ENCODE peak calls at places on chromosome 3, in six cellular contexts. A, F, T, R, Z and I are unnamed samples.

GRCh38 chr3:27914199-27914598 is 192.1 kb upstream of the EOMES start:
- DNase-seq in A (no peak), F (peak), T (no peak), R (no peak), Z (no peak), I (no peak)

GRCh38 chr3:17747184-17747889 is 4.9 kb upstream of the TBC1D5 start:
- DNase-seq in A (no peak), F (no peak), T (no peak), R (peak), Z (no peak), I (no peak)

GRCh38 chr3:109685084-109686079 is 348.0 kb upstream of the DPPA4 start:
- DNase-seq in A (peak), F (no peak), T (peak), R (no peak), Z (peak), I (peak)

GRCh38 chr3:138455801-138456716 is 21.6 kb downstream of the ESYT3 start:
- DNase-seq in A (no peak), F (no peak), T (no peak), R (no peak), Z (no peak), I (no peak)

GRCh38 chr3:196969660-196970546 is 1.3 kb upstream of the PIGZ start:
- DNase-seq in A (no peak), F (peak), T (peak), R (peak), Z (peak), I (no peak)

GRCh38 chr3:13548696-13549512 is at the start of gene FBLN2:
- DNase-seq in A (peak), F (peak), T (peak), R (peak), Z (peak), I (no peak)

GRCh38 chr3:16504692-16505091 is 8.8 kb downstream of the RFTN1 start:
- DNase-seq in A (no peak), F (no peak), T (no peak), R (no peak), Z (no peak), I (no peak)

GRCh38 chr3:8529197-8529637 is 27.6 kb downstream of the LMCD1 start:
- DNase-seq in A (no peak), F (no peak), T (no peak), R (no peak), Z (no peak), I (no peak)

GRCh38 chr3:112407214-112407887 is 74.4 kb downstream of the CD200 start:
- DNase-seq in A (no peak), F (no peak), T (no peak), R (no peak), Z (no peak), I (no peak)

GRCh38 chr3:14548321-14548729 is 8.2 kb upstream of the GRIP2 start:
- DNase-seq in A (peak), F (peak), T (peak), R (peak), Z (peak), I (peak)

GRCh38 chr3:182241777-182242556 is 530.2 kb downstream of the SOX2 start:
- DNase-seq in A (peak), F (no peak), T (peak), R (no peak), Z (no peak), I (peak)

GRCh38 chr3:145133281-145133680 is 1027.7 kb downstream of the PLOD2 start:
- DNase-seq in A (no peak), F (no peak), T (no peak), R (no peak), Z (no peak), I (no peak)

GRCh38 chr3:59690886-59691285 is 641.1 kb upstream of the CFAP20DC start:
- DNase-seq in A (no peak), F (no peak), T (no peak), R (no peak), Z (no peak), I (no peak)

GRCh38 chr3:112508261-112508660 is 9.0 kb upstream of the BTLA start:
- DNase-seq in A (no peak), F (no peak), T (no peak), R (no peak), Z (no peak), I (no peak)

GRCh38 chr3:127445581-127446368 is 144.8 kb downstream of the TPRA1 start:
- DNase-seq in A (peak), F (no peak), T (no peak), R (no peak), Z (peak), I (no peak)

GRCh38 chr3:144868506-144868905 is 896.9 kb downstream of the DIPK2A start:
- DNase-seq in A (no peak), F (no peak), T (no peak), R (no peak), Z (no peak), I (no peak)

GRCh38 chr3:77254967-77255831 is 215.3 kb downstream of the ROBO2 start:
- DNase-seq in A (no peak), F (peak), T (no peak), R (peak), Z (peak), I (peak)

GRCh38 chr3:45940781-45941365 is 2.4 kb upstream of the CXCR6 start:
- DNase-seq in A (no peak), F (no peak), T (no peak), R (no peak), Z (no peak), I (no peak)

GRCh38 chr3:186259612-186260383 is 102.2 kb downstream of the DGKG start:
- DNase-seq in A (peak), F (peak), T (peak), R (peak), Z (peak), I (peak)

GRCh38 chr3:196192036-196193001 is 18.9 kb downstream of the ZDHHC19 start:
- DNase-seq in A (no peak), F (no peak), T (no peak), R (no peak), Z (peak), I (no peak)

GRCh38 chr3:154431043-154431442 is 1.1 kb upstream of the GPR149 start:
- DNase-seq in A (no peak), F (no peak), T (no peak), R (no peak), Z (no peak), I (no peak)

DNA sequence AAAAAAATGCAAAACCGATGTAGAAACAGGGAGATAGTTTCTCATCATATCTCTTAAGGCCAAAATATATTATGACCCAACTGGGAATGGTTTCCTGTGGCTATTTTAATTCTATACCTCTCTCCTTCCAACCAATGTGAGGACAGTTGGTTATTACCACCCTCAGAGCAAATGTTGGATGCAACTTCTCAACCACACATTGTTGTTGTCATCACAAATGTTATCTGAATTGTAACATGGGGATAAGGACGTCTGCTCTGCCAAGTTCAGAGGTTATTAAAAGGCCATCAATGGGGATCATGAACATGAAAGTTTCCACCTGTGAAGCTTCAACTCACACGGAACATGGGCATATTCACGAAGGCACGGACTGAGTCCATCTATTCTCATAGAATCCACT is 46.9 kb downstream of the MB21D2 start:
- DNase-seq in A (no peak), F (no peak), T (no peak), R (no peak), Z (no peak), I (no peak)
- TF ChIP-seq EP300 in A (no peak), F (no peak), T (no peak), R (no peak), Z (no peak), I (no peak)

DNA sequence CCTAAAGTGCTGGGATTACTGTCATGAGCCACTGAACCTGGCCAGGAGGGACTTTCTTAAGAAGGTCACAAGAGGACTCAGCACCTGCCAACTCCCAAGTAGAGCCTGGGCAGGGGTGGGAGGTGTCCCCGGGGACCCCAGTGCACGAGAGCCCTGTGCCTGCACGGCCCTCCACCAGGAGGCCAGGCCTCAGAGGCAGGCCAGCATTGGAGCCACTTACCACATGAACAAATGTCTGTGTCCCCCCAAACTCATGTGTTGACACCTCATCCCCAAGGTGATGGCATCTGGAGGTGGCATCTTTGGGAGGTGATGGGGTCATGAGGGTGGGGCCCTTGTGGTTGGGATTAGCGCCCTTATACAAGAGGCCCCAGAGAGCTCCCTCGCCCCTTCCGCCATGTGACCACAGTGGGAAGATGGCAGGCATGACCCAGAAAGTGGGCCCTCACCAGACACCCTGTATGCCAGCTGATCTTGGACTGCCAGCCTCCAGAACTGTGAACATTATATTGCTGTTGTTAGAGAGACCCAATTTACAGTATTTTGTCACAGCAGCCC is 3.2 kb upstream of the RPUSD3 start:
- DNase-seq in A (no peak), F (no peak), T (no peak), R (no peak), Z (no peak), I (no peak)
- TF ChIP-seq CTCF in A (no peak), F (no peak), T (no peak), R (no peak), Z (no peak), I (no peak)

GRCh38 chr3:149306751-149307434 is 26.5 kb downstream of the TM4SF18 start:
- DNase-seq in A (no peak), F (no peak), T (no peak), R (no peak), Z (no peak), I (no peak)

GRCh38 chr3:149307435-149307783 is 26.0 kb downstream of the TM4SF18 start:
- DNase-seq in A (no peak), F (no peak), T (no peak), R (no peak), Z (no peak), I (no peak)

GRCh38 chr3:149310796-149311534 is 22.5 kb downstream of the TM4SF18 start:
- DNase-seq in A (no peak), F (no peak), T (no peak), R (no peak), Z (no peak), I (no peak)

GRCh38 chr3:149299938-149300791 is 33.3 kb downstream of the TM4SF18 start:
- DNase-seq in A (no peak), F (no peak), T (no peak), R (peak), Z (peak), I (no peak)

DNA sequence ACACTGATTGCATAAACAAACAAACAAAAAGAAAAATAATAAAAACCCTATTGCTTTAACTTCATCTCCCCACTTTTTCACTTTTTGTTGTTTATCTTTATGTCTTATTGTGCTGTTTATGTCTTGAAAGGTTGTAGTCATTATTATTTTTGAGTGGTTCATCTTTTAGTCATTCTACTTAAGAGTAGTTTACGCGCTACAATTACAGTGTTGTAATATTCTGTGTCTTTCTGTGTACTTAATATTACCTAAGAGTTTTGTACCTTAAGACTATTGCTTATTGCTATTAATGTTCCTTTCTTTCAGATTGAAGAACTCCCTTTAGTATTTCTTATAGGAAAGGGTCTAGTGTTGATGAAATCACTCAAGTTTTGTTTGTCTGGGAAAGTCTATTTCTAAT is 28.1 kb downstream of the TM4SF18 start:
- DNase-seq in A (no peak), F (no peak), T (no peak), R (no peak), Z (no peak), I (no peak)
- TF ChIP-seq EP300 in A (no peak), F (no peak), T (no peak), R (no peak), Z (no peak), I (no peak)

GRCh38 chr3:136949708-136950107 is 8.1 kb upstream of the IL20RB start:
- DNase-seq in A (no peak), F (no peak), T (no peak), R (no peak), Z (no peak), I (no peak)
- TF ChIP-seq CTCF in A (no peak), F (no peak), T (no peak), R (peak), Z (no peak), I (no peak)

DNA sequence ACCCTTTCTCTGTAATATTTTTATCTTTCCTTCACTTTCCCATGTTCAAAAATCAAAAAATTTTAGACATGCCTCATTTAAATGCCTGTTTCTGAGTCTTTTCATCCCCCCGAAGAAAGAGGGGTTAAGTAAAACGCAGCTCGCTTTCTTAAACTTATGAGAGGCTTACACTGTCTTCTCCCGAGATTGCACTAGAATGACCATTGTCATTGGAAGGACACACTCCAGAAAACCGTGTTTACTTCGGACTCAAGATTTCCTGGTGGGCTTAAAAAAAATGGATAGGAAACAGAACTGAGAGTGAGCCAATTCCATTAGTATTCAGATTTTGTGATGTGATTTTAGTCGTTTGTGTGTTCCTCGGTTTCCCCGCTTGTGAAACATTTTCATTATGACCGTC is 1.3 kb downstream of the CRYBG3 start:
- DNase-seq in A (no peak), F (no peak), T (no peak), R (no peak), Z (no peak), I (no peak)
- TF ChIP-seq EP300 in A (no peak), F (no peak), T (no peak), R (no peak), Z (no peak), I (no peak)